ENCODE peak calls at places on chromosome 1, in five cellular contexts. R is lower leg skin, N is suprapubic skin, T is body of pancreas, V is heart left ventricle. M is an unnamed sample.

GRCh38 chr1:25675729-25676476 is 59.3 kb downstream of the MAN1C1 start:
- DNase-seq in R (no peak), T (no peak), V (no peak), N (no peak), M (no peak)

GRCh38 chr1:229093258-229093540 is 177.7 kb upstream of the RAB4A start:
- DNase-seq in N (no peak), T (no peak), R (no peak), V (no peak), M (no peak)

GRCh38 chr1:93434088-93434487 is 13.8 kb upstream of the FNBP1L start:
- DNase-seq in N (no peak), T (no peak), V (no peak), R (no peak), M (no peak)

GRCh38 chr1:2451744-2452582 is 24.1 kb upstream of the PLCH2 start:
- DNase-seq in R (no peak), V (no peak), N (no peak), T (no peak), M (no peak)

GRCh38 chr1:153790996-153791855 is 16.0 kb downstream of the SLC27A3 start:
- DNase-seq in T (no peak), V (no peak), R (peak), N (no peak), M (peak)

GRCh38 chr1:157045251-157046218 is at the start of gene ARHGEF11:
- DNase-seq in R (peak), T (peak), N (peak), V (peak), M (peak)

GRCh38 chr1:67040405-67040804 is 13.5 kb downstream of the SLC35D1 start:
- DNase-seq in R (no peak), T (no peak), N (no peak), V (no peak), M (no peak)

GRCh38 chr1:2786329-2787162 is 14.9 kb downstream of the TTC34 start:
- DNase-seq in N (peak), R (peak), T (peak), V (peak), M (no peak)

GRCh38 chr1:6124341-6124740 is 55.8 kb downstream of the CHD5 start:
- DNase-seq in R (no peak), N (no peak), V (peak), T (no peak), M (no peak)

GRCh38 chr1:66276229-66276628 is 257.7 kb upstream of the SGIP1 start:
- DNase-seq in V (no peak), R (no peak), T (no peak), N (no peak), M (no peak)

GRCh38 chr1:236066828-236067386 is 2.0 kb upstream of the NID1 start:
- DNase-seq in N (no peak), R (peak), V (peak), T (no peak), M (peak)

GRCh38 chr1:167196185-167196584 is 24.5 kb upstream of the POU2F1 start:
- DNase-seq in N (no peak), R (no peak), T (no peak), V (no peak), M (no peak)

GRCh38 chr1:214850432-214851010 is 232.0 kb upstream of the KCNK2 start:
- DNase-seq in V (no peak), T (no peak), R (no peak), N (no peak), M (no peak)

DNA sequence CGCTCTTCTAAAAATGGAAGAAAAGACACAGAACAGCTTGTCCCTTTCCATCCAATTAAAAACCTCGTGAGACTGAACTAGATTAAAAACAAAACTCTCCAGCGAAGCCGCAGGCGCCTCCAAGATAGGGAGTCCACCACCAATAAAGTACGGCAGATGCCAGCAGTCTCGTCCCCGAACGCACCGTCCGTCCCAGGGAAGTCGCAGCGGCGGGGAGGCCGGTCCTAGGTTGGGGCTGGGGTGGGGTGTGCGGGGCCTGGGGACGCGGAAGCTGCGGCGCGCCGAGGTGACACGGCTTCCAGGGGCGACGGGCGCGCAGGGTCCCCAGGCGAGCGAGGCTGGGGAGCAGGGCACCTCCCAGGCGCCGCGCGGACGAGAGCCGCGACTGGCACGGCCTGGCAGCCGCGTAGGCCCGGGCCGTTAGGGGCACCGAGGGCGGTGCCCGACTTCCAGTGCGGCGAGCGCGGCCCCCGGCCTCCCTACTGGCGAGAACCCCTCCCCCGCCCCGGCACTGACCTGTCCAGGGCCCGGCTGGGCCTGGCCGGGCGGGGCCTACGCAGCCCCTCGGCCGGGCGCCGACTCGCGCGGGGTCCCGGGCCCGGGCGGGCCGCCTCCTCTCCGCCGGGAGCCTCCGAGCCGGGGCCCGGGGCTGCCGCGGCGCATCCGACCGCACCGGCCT is 28.3 kb upstream of the A3GALT2 start:
- DNase-seq in N (no peak), T (peak), V (peak), R (no peak), M (peak)
- TF ChIP-seq POLR2A in N (no peak), T (no peak), V (no peak), R (no peak), M (peak)

DNA sequence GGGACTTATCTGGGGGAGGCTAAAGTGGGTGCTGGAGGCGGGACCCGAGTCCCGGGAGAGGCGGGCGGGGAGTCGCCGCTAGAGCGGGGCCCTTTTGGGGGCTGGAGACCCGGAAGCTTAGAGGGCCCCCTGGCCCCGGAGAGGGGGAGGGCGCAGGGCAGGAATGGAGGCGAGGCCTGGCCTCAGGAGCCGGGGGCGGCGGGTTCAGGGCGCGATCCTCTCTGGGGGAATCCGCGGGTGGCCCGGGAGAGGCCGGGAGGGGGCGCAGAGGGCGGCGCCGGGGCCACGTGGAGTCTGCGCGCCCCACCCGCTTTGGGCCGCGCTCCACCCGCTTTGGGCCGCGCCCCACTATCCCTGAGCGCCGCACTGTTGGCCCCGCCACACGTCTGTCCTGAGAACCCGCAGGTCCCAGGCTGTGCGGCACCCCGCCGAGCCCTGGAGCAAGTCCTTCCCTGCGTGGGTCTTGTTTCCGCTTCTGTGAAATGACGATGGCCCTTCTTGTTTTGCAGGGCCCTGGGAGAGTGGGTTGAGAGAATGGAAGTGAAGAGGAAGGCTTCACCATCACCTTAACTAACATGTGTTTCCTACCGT is 84.4 kb downstream of the NKAIN1 start:
- DNase-seq in T (peak), N (peak), V (peak), R (peak), M (peak)
- TF ChIP-seq POLR2A in T (no peak), N (no peak), V (no peak), R (no peak), M (peak)

DNA sequence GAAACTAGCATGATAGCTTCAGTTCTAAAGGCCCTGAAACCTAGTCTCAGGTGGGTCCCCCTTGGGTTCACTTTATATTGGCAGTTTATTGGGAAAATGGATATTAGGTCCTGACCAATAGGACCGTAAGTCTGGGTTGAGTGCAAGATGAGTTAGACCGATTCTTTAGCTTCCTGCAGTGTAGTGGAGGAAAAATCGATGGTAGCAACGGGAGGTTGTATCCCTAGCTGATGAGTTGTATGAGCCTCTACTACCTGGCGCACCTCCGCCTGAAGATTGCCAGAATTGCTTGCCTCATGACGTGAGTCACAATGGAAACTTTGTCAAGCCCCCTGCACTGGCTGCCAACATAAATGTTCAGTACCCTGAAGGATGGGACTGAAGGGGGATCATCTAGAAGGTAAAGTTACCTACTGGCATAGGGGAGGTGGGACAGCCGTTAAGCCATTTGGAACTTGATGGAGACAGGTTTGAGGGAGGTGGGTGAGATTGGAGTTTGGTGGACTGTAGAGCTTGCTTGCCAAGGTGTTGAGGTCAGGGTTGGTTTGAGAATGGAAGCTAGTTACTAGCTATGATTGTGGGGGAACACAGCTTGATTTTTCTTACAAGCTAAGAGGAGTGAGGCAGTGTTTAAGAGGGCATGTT is 4.0 kb downstream of the RCC1 start:
- DNase-seq in T (no peak), R (no peak), V (no peak), N (no peak), M (no peak)
- TF ChIP-seq POLR2A in T (no peak), R (no peak), V (no peak), N (no peak), M (no peak)

GRCh38 chr1:30712583-30712982 is 10.8 kb downstream of the MATN1 start:
- DNase-seq in R (no peak), N (no peak), V (no peak), T (no peak), M (no peak)
- TF ChIP-seq POLR2A in R (no peak), N (no peak), V (no peak), T (no peak), M (no peak)

GRCh38 chr1:234840843-234841242 is 230.9 kb upstream of the IRF2BP2 start:
- DNase-seq in V (no peak), N (no peak), T (no peak), R (peak), M (no peak)
- TF ChIP-seq POLR2A in V (no peak), N (no peak), T (no peak), R (no peak), M (no peak)

GRCh38 chr1:45205910-45206721 is at the start of gene ZSWIM5:
- DNase-seq in R (peak), N (no peak), V (peak), T (peak), M (peak)
- TF ChIP-seq POLR2A in R (no peak), N (no peak), V (no peak), T (peak), M (peak)